ENCODE peak calls at places on chromosomes 1 and 21, in seven cellular contexts. G, N, L, K, S, O and Y are unnamed samples.

GRCh38 chr1:173164686-173165085 is 42.4 kb downstream of the TNFSF4 start:
- DNase-seq in G (no peak), N (peak), L (no peak), K (peak), S (peak), O (no peak), Y (no peak)

GRCh38 chr21:34280389-34280795 is 83.4 kb upstream of the KCNE2 start:
- DNase-seq in G (no peak), N (no peak), L (no peak), K (no peak), S (no peak), O (no peak), Y (no peak)

GRCh38 chr21:42150458-42151085 is 68.4 kb upstream of the ABCG1 start:
- DNase-seq in G (no peak), N (no peak), L (no peak), K (no peak), S (no peak), O (no peak), Y (no peak)

GRCh38 chr1:56496861-56497772 is 82.2 kb downstream of the PLPP3 start:
- DNase-seq in G (no peak), N (no peak), L (no peak), K (no peak), S (no peak), O (no peak), Y (no peak)

GRCh38 chr1:156821801-156822200 is 5.2 kb upstream of the SH2D2A start:
- DNase-seq in G (no peak), N (no peak), L (peak), K (no peak), S (no peak), O (no peak), Y (no peak)

GRCh38 chr21:23951251-23951650 is 1656.0 kb downstream of the MRPL39 start:
- DNase-seq in G (no peak), N (no peak), L (peak), K (no peak), S (no peak), O (no peak), Y (no peak)

GRCh38 chr1:75438355-75438754 is 172.6 kb downstream of the SLC44A5 start:
- DNase-seq in G (no peak), N (no peak), L (no peak), K (no peak), S (no peak), O (no peak), Y (no peak)

GRCh38 chr1:179298952-179299351 is 5.4 kb downstream of the SOAT1 start:
- DNase-seq in G (no peak), N (no peak), L (no peak), K (no peak), S (no peak), O (no peak), Y (no peak)

GRCh38 chr1:162997499-162998285 is 71.5 kb upstream of the RGS4 start:
- DNase-seq in G (no peak), N (no peak), L (peak), K (no peak), S (no peak), O (peak), Y (no peak)

GRCh38 chr21:34974162-34974981 is 74.7 kb downstream of the RUNX1 start:
- DNase-seq in G (no peak), N (no peak), L (peak), K (no peak), S (no peak), O (peak), Y (no peak)

GRCh38 chr1:155043793-155044192 is 7.3 kb upstream of the ADAM15 start:
- DNase-seq in G (no peak), N (no peak), L (no peak), K (no peak), S (no peak), O (no peak), Y (no peak)

GRCh38 chr1:151047925-151048644 is 534 bp downstream of the C1orf56 start:
- DNase-seq in G (peak), N (no peak), L (peak), K (peak), S (peak), O (peak), Y (peak)

GRCh38 chr1:85654066-85654782 is 54.0 kb downstream of the ZNHIT6 start:
- DNase-seq in G (no peak), N (no peak), L (peak), K (no peak), S (peak), O (peak), Y (no peak)

GRCh38 chr1:237041795-237042466 is at the start of gene RYR2:
- DNase-seq in G (peak), N (peak), L (no peak), K (peak), S (peak), O (no peak), Y (peak)

GRCh38 chr21:25776440-25776839 is 41.7 kb downstream of the GABPA start:
- DNase-seq in G (no peak), N (no peak), L (no peak), K (no peak), S (no peak), O (no peak), Y (no peak)

GRCh38 chr1:12472798-12473551 is 145.0 kb downstream of the DHRS3 start:
- DNase-seq in G (no peak), N (no peak), L (no peak), K (no peak), S (no peak), O (no peak), Y (no peak)

GRCh38 chr21:14356771-14357170 is 26.2 kb downstream of the HSPA13 start:
- DNase-seq in G (no peak), N (no peak), L (no peak), K (no peak), S (no peak), O (no peak), Y (no peak)

GRCh38 chr1:46041974-46042373 is 90.5 kb downstream of the PIK3R3 start:
- DNase-seq in G (no peak), N (no peak), L (peak), K (no peak), S (no peak), O (no peak), Y (no peak)

GRCh38 chr1:8364528-8365442 is 46.9 kb downstream of the SLC45A1 start:
- DNase-seq in G (no peak), N (no peak), L (no peak), K (no peak), S (no peak), O (no peak), Y (no peak)

GRCh38 chr1:209583408-209583807 is at the start of gene CAMK1G:
- DNase-seq in G (peak), N (peak), L (peak), K (peak), S (peak), O (peak), Y (no peak)

GRCh38 chr1:13228343-13228781 is 2.4 kb upstream of the PRAMEF18 start:
- DNase-seq in G (no peak), N (no peak), L (no peak), K (no peak), S (no peak), O (no peak), Y (peak)

GRCh38 chr1:150974580-150975478 is at the start of gene CERS2:
- DNase-seq in G (peak), N (no peak), L (peak), K (peak), S (peak), O (peak), Y (peak)

GRCh38 chr1:208036177-208036808 is 125.4 kb upstream of the CD34 start:
- DNase-seq in G (peak), N (no peak), L (peak), K (no peak), S (peak), O (peak), Y (peak)

GRCh38 chr1:226882631-226883409 is 12.4 kb downstream of the PSEN2 start:
- DNase-seq in G (no peak), N (no peak), L (peak), K (no peak), S (no peak), O (peak), Y (no peak)

GRCh38 chr1:4029376-4029775 is 129.3 kb upstream of the C1orf174 start:
- DNase-seq in G (no peak), N (no peak), L (no peak), K (no peak), S (no peak), O (no peak), Y (no peak)

DNA sequence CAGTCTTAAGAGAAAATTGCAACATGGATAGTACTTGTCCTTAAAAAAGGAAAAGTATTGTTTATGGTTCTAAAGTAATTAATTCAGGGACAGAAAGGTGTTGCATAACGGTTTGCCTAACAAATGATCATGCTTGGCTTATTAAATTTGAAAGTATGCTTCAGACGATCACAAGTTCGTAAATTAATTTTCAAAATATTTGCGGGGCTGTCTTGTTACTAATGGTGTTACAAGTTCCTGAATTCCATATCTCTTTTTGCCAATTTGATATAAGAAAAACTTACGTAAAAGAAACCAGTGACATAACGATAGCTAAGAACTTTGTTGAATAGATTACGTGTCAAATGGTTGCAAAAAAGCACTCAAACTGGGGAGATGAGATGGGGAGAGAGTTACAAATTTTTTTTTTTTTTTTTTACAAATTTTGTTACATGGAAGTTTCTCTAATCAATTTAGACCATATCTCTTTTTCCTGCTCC is 1.3 kb downstream of the AGO3 start:
- DNase-seq in G (no peak), N (no peak), L (no peak), K (no peak), S (no peak), O (no peak), Y (no peak)
- H3K4ac ChIP-seq in G (no peak), N (no peak), L (no peak), K (no peak), S (no peak), O (no peak), Y (no peak)

DNA sequence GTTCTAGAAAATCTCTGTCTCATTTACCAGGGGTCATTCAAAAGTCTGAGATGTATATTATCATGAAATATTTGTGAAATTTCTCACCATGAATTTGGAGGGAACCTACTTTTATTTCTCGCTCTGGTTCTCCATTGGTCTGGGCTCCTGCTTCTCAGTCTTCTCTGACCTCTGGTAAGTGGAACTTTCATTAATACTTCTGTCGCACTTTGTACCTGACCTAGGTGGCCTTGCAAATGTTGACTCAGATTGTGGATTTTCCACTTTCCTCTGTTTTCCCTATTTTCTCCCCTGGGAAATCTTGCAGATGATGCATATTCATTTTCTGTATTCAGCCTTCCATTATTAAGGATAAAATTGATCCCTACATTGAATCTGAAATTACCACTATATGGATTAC is 53.2 kb downstream of the LRIG2 start:
- DNase-seq in G (no peak), N (no peak), L (no peak), K (no peak), S (no peak), O (no peak), Y (no peak)
- H3K4ac ChIP-seq in G (no peak), N (no peak), L (no peak), K (no peak), S (no peak), O (no peak), Y (no peak)

GRCh38 chr1:20552728-20553571 is 577 bp downstream of the FAM43B start:
- DNase-seq in G (peak), N (no peak), L (peak), K (peak), S (peak), O (peak), Y (peak)
- H3K4ac ChIP-seq in G (no peak), N (no peak), L (no peak), K (no peak), S (no peak), O (no peak), Y (no peak)

DNA sequence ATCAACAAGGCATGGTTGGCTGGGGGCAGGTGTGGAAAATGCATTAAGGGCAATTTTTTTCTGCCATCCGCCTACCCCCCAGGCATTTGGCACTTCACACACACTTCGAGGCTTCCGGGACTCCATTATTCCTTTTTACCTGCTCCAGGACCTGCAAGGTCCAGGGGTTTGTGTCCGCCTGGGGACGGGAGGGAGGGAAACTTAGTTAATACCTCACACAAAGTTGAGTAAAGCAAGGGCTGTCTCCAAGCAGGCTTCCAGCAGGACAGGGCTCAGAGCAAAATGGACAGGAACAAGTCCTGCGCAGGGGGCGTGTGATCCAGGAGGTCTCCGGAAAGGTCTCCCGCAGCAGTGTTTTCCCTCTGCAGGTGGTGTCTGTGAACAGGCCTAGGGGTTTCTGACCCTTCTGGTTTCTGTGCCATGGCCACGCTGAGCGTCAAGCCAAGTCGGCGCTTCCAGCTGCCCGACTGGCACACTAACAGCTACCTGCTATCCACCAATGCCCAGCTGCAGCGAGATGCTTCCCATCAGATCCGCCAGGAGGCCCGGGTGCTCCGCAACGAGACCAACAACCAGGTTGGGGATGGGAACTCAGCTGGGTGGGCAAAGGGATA is 715 bp downstream of the TEKT2 start:
- DNase-seq in G (no peak), N (no peak), L (no peak), K (no peak), S (peak), O (no peak), Y (no peak)
- H3K4ac ChIP-seq in G (no peak), N (no peak), L (no peak), K (no peak), S (no peak), O (no peak), Y (no peak)

DNA sequence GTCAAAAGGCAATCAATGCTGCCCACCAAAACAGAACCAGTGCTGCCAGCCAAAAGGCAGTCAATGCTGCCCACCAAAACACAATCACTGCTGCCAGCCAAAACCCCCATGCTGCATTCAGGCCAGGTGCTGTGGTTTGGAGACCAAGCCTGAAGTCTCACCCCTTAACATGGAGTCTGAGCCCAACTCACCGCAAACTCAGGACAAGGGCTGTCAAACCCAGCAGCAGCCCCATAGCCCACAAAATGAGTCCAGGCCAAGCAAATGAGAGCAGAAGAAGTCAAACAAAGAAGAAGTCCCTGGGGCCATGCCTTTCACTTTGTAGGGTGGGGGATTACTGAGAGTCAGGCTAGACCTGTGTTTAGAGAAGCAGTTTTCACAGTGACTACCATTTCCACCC is 6.4 kb downstream of the SMCP start:
- DNase-seq in G (no peak), N (no peak), L (no peak), K (no peak), S (no peak), O (no peak), Y (no peak)
- H3K4ac ChIP-seq in G (no peak), N (no peak), L (no peak), K (no peak), S (no peak), O (no peak), Y (no peak)

GRCh38 chr1:40313329-40313957 is 3.6 kb downstream of the COL9A2 start:
- DNase-seq in G (no peak), N (no peak), L (no peak), K (no peak), S (no peak), O (peak), Y (no peak)
- H3K4ac ChIP-seq in G (no peak), N (no peak), L (peak), K (no peak), S (no peak), O (no peak), Y (no peak)

DNA sequence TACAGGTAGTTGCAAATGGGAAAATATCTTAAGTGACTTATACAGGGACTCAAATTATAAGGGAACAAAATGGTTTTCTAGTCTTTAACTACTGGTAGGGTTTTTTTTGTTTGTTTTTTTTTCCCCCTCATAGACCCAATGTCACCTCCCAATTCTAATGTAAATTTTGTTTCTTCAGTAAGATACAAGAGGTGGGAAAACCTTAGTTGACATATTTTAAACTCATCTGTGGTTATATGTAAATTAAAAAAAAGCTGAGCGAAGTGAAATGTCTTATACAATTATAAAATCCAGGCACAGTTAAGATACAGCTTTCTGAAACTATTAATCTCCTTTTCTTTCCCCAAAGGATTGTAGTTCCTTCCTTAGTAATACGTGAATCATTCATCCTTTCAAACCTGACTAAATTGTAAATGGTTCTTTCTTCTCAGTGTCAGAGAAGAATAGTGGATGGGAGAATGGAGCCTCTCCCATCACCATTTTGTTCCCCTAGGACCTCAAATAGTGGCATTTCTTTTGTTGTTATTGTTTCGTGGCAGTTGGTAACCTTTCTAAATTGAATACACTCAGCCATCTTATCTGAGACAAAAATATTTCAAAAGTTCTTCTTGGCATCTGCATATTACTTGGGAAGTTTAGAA is 11.2 kb downstream of the TSEN15 start:
- DNase-seq in G (no peak), N (no peak), L (no peak), K (no peak), S (no peak), O (no peak), Y (no peak)
- H3K4ac ChIP-seq in G (no peak), N (no peak), L (peak), K (no peak), S (no peak), O (no peak), Y (no peak)

GRCh38 chr21:43932005-43932404 is 67.0 kb downstream of the AGPAT3 start:
- DNase-seq in G (no peak), N (no peak), L (no peak), K (no peak), S (no peak), O (no peak), Y (no peak)
- H3K4ac ChIP-seq in G (no peak), N (no peak), L (no peak), K (no peak), S (no peak), O (no peak), Y (no peak)

GRCh38 chr1:200414657-200415056 is 4.8 kb upstream of the ZNF281 start:
- DNase-seq in G (no peak), N (no peak), L (no peak), K (no peak), S (no peak), O (no peak), Y (no peak)

GRCh38 chr1:200411406-200412257 is 1.8 kb upstream of the ZNF281 start:
- DNase-seq in G (peak), N (peak), L (no peak), K (no peak), S (peak), O (no peak), Y (no peak)

GRCh38 chr1:200410566-200410878 is 686 bp upstream of the ZNF281 start:
- DNase-seq in G (peak), N (no peak), L (no peak), K (no peak), S (peak), O (peak), Y (peak)

GRCh38 chr1:200415693-200416593 is 6.1 kb upstream of the ZNF281 start:
- DNase-seq in G (no peak), N (no peak), L (peak), K (no peak), S (no peak), O (peak), Y (peak)

GRCh38 chr1:200415227-200415626 is 5.4 kb upstream of the ZNF281 start:
- DNase-seq in G (no peak), N (no peak), L (no peak), K (no peak), S (no peak), O (no peak), Y (no peak)
- H3K4ac ChIP-seq in G (no peak), N (no peak), L (peak), K (no peak), S (no peak), O (no peak), Y (no peak)